ENCODE peak calls at places on chromosomes 12 and 14, in five cellular contexts. One of them, this sample, is unnamed.

GRCh38 chr12:47326190-47326589 is 246.4 kb upstream of the AMIGO2 start:
- DNase-seq in effector CD4-positive, alpha-beta T cell: no peak
- DNase-seq in naive B cell: no peak
- DNase-seq in colonic mucosa: no peak
- DNase-seq in H54: no peak
- DNase-seq in this sample: no peak

GRCh38 chr12:90085491-90086274 is 377.0 kb upstream of the ATP2B1 start:
- DNase-seq in effector CD4-positive, alpha-beta T cell: no peak
- DNase-seq in naive B cell: no peak
- DNase-seq in colonic mucosa: no peak
- DNase-seq in H54: no peak
- DNase-seq in this sample: no peak

GRCh38 chr12:107759410-107759809 is 1.5 kb downstream of the PRDM4 start:
- DNase-seq in effector CD4-positive, alpha-beta T cell: no peak
- DNase-seq in naive B cell: no peak
- DNase-seq in colonic mucosa: peak; percentile 81
- DNase-seq in H54: peak; percentile 92
- DNase-seq in this sample: no peak

GRCh38 chr12:13436696-13437391 is 240.3 kb downstream of the EMP1 start:
- DNase-seq in effector CD4-positive, alpha-beta T cell: no peak
- DNase-seq in naive B cell: no peak
- DNase-seq in colonic mucosa: no peak
- DNase-seq in H54: no peak
- DNase-seq in this sample: no peak

GRCh38 chr14:48331421-48331820 is 656.0 kb upstream of the MDGA2 start:
- DNase-seq in effector CD4-positive, alpha-beta T cell: no peak
- DNase-seq in naive B cell: no peak
- DNase-seq in colonic mucosa: no peak
- DNase-seq in H54: no peak
- DNase-seq in this sample: no peak

GRCh38 chr14:75132374-75133086 is 5.7 kb upstream of the NEK9 start:
- DNase-seq in effector CD4-positive, alpha-beta T cell: peak; percentile 55
- DNase-seq in naive B cell: peak; percentile 63
- DNase-seq in colonic mucosa: peak; percentile 78
- DNase-seq in H54: no peak
- DNase-seq in this sample: peak; percentile 71

GRCh38 chr14:75274899-75275569 is 3.6 kb upstream of the FOS start:
- DNase-seq in effector CD4-positive, alpha-beta T cell: peak; percentile 67
- DNase-seq in naive B cell: peak; percentile 95
- DNase-seq in colonic mucosa: peak; percentile 63
- DNase-seq in H54: no peak
- DNase-seq in this sample: peak; percentile 43

GRCh38 chr12:106333010-106333409 is 24.5 kb upstream of the POLR3B start:
- DNase-seq in effector CD4-positive, alpha-beta T cell: no peak
- DNase-seq in naive B cell: no peak
- DNase-seq in colonic mucosa: no peak
- DNase-seq in H54: no peak
- DNase-seq in this sample: no peak

GRCh38 chr14:52481864-52482263 is 70.4 kb downstream of the TXNDC16 start:
- DNase-seq in effector CD4-positive, alpha-beta T cell: no peak
- DNase-seq in naive B cell: no peak
- DNase-seq in colonic mucosa: no peak
- DNase-seq in H54: no peak
- DNase-seq in this sample: no peak

GRCh38 chr12:109695961-109696461 is 17.6 kb upstream of the FAM222A start:
- DNase-seq in effector CD4-positive, alpha-beta T cell: no peak
- DNase-seq in naive B cell: no peak
- DNase-seq in colonic mucosa: no peak
- DNase-seq in H54: no peak
- DNase-seq in this sample: no peak

GRCh38 chr12:26830783-26831601 is 2.0 kb downstream of the ITPR2 start:
- DNase-seq in effector CD4-positive, alpha-beta T cell: no peak
- DNase-seq in naive B cell: no peak
- DNase-seq in colonic mucosa: no peak
- DNase-seq in H54: no peak
- DNase-seq in this sample: no peak

GRCh38 chr14:94523265-94523664 is 14.0 kb upstream of the SERPINA12 start:
- DNase-seq in effector CD4-positive, alpha-beta T cell: no peak
- DNase-seq in naive B cell: no peak
- DNase-seq in colonic mucosa: no peak
- DNase-seq in H54: no peak
- DNase-seq in this sample: no peak

GRCh38 chr14:75636100-75636692 is 24.5 kb downstream of the ERG28 start:
- DNase-seq in effector CD4-positive, alpha-beta T cell: no peak
- DNase-seq in naive B cell: no peak
- DNase-seq in colonic mucosa: no peak
- DNase-seq in H54: no peak
- DNase-seq in this sample: no peak

GRCh38 chr12:52182456-52182855 is 9.4 kb downstream of the KRT80 start:
- DNase-seq in effector CD4-positive, alpha-beta T cell: no peak
- DNase-seq in naive B cell: no peak
- DNase-seq in colonic mucosa: no peak
- DNase-seq in H54: no peak
- DNase-seq in this sample: no peak

GRCh38 chr14:95078841-95079240 is 78.5 kb downstream of the DICER1 start:
- DNase-seq in effector CD4-positive, alpha-beta T cell: no peak
- DNase-seq in naive B cell: no peak
- DNase-seq in colonic mucosa: no peak
- DNase-seq in H54: no peak
- DNase-seq in this sample: no peak

GRCh38 chr12:113142886-113143329 is 6.6 kb upstream of the CFAP73 start:
- DNase-seq in effector CD4-positive, alpha-beta T cell: no peak
- DNase-seq in naive B cell: no peak
- DNase-seq in colonic mucosa: no peak
- DNase-seq in H54: no peak
- DNase-seq in this sample: no peak

GRCh38 chr12:15830538-15830937 is 41.4 kb upstream of the EPS8 start:
- DNase-seq in effector CD4-positive, alpha-beta T cell: no peak
- DNase-seq in naive B cell: no peak
- DNase-seq in colonic mucosa: no peak
- DNase-seq in H54: no peak
- DNase-seq in this sample: no peak

GRCh38 chr14:91352696-91353692 is 64.6 kb downstream of the CCDC88C start:
- DNase-seq in effector CD4-positive, alpha-beta T cell: no peak
- DNase-seq in naive B cell: no peak
- DNase-seq in colonic mucosa: no peak
- DNase-seq in H54: no peak
- DNase-seq in this sample: no peak

GRCh38 chr12:48002773-48003218 is 1.5 kb downstream of the COL2A1 start:
- DNase-seq in effector CD4-positive, alpha-beta T cell: no peak
- DNase-seq in naive B cell: no peak
- DNase-seq in colonic mucosa: no peak
- DNase-seq in H54: no peak
- DNase-seq in this sample: no peak

GRCh38 chr12:65525501-65526141 is 247.1 kb downstream of the MSRB3 start:
- DNase-seq in effector CD4-positive, alpha-beta T cell: no peak
- DNase-seq in naive B cell: no peak
- DNase-seq in colonic mucosa: no peak
- DNase-seq in H54: no peak
- DNase-seq in this sample: no peak

GRCh38 chr12:93122569-93123091 is 193.5 kb upstream of the EEA1 start:
- DNase-seq in effector CD4-positive, alpha-beta T cell: no peak
- DNase-seq in naive B cell: no peak
- DNase-seq in colonic mucosa: no peak
- DNase-seq in H54: no peak
- DNase-seq in this sample: no peak

GRCh38 chr12:124391340-124392261 is 96.7 kb downstream of the RFLNA start:
- DNase-seq in effector CD4-positive, alpha-beta T cell: peak; percentile 9
- DNase-seq in naive B cell: peak; percentile 77
- DNase-seq in colonic mucosa: peak; percentile 66
- DNase-seq in H54: no peak
- DNase-seq in this sample: peak; percentile 30

GRCh38 chr12:110266980-110267620 is 13.9 kb upstream of the ATP2A2 start:
- DNase-seq in effector CD4-positive, alpha-beta T cell: no peak
- DNase-seq in naive B cell: no peak
- DNase-seq in colonic mucosa: no peak
- DNase-seq in H54: peak; percentile 62
- DNase-seq in this sample: no peak

GRCh38 chr12:83827860-83828259 is 1084.7 kb downstream of the SLC6A15 start:
- DNase-seq in effector CD4-positive, alpha-beta T cell: no peak
- DNase-seq in naive B cell: no peak
- DNase-seq in colonic mucosa: no peak
- DNase-seq in H54: no peak
- DNase-seq in this sample: no peak

GRCh38 chr14:104293851-104294627 is 155.7 kb downstream of the KIF26A start:
- DNase-seq in effector CD4-positive, alpha-beta T cell: no peak
- DNase-seq in naive B cell: no peak
- DNase-seq in colonic mucosa: peak; percentile 68
- DNase-seq in H54: no peak
- DNase-seq in this sample: peak; percentile 53

GRCh38 chr12:7136676-7137075 is 6.5 kb downstream of the CLSTN3 start:
- DNase-seq in effector CD4-positive, alpha-beta T cell: no peak
- DNase-seq in naive B cell: no peak
- DNase-seq in colonic mucosa: no peak
- DNase-seq in H54: no peak
- DNase-seq in this sample: no peak

GRCh38 chr12:69822205-69822860 is 2.7 kb upstream of the MYRFL start:
- DNase-seq in effector CD4-positive, alpha-beta T cell: no peak
- DNase-seq in naive B cell: no peak
- DNase-seq in colonic mucosa: no peak
- DNase-seq in H54: no peak
- DNase-seq in this sample: no peak

GRCh38 chr14:75982724-75983358 is 1.0 kb upstream of the TGFB3 start:
- DNase-seq in effector CD4-positive, alpha-beta T cell: no peak
- DNase-seq in naive B cell: peak; percentile 32
- DNase-seq in colonic mucosa: peak; percentile 57
- DNase-seq in H54: peak; percentile 47
- DNase-seq in this sample: no peak